ENCODE peak calls at places on chromosomes 12 and 14, in six cellular contexts. O is CD8-positive, alpha-beta T cell; S is breast epithelium; B is gastrocnemius medialis; Q is GM23338; L is Peyer's patch. C is an unnamed sample. For H3K4me1, the result is how much of the 10 kb centered on the place peaks cover.

GRCh38 chr12:115223322-115223721 is 539.3 kb upstream of the TBX3 start:
- DNase-seq in L (no peak), B (no peak), S (no peak), Q (no peak), O (no peak), C (peak)

GRCh38 chr12:120999191-121000120 is 16.8 kb downstream of the C12orf43 start:
- DNase-seq in B (no peak), S (no peak), O (no peak), L (no peak), Q (peak), C (no peak)

GRCh38 chr14:102262894-102263462 is 42.0 kb downstream of the MOK start:
- DNase-seq in B (no peak), Q (peak), L (no peak), O (no peak), S (no peak), C (peak)

GRCh38 chr14:49767473-49768300 is at the start of gene KLHDC2:
- DNase-seq in Q (peak), B (peak), L (peak), S (peak), O (peak), C (peak)

GRCh38 chr14:73888460-73888725 is 1.7 kb downstream of the ZNF410 start:
- DNase-seq in Q (no peak), L (no peak), O (no peak), B (no peak), S (no peak), C (peak)

GRCh38 chr12:118357327-118358007 is 15.2 kb downstream of the TAOK3 start:
- DNase-seq in L (no peak), O (peak), S (no peak), Q (no peak), B (peak), C (peak)

GRCh38 chr14:99531221-99532096 is 50.2 kb downstream of the CCNK start:
- DNase-seq in L (no peak), Q (peak), S (no peak), O (no peak), B (no peak), C (no peak)

GRCh38 chr14:91685600-91685999 is 46.3 kb downstream of the CATSPERB start:
- DNase-seq in L (no peak), B (no peak), O (no peak), S (no peak), Q (peak), C (no peak)

GRCh38 chr12:57151741-57152407 is 4.5 kb upstream of the LRP1-AS start:
- DNase-seq in S (no peak), L (no peak), O (no peak), B (no peak), Q (no peak), C (peak)

GRCh38 chr14:106129274-106129673 is 602.9 kb downstream of the TMEM121 start:
- DNase-seq in S (no peak), O (peak), B (no peak), L (no peak), Q (no peak), C (no peak)

GRCh38 chr12:4483885-4484823 is 38.5 kb upstream of the FGF6 start:
- DNase-seq in L (no peak), Q (no peak), B (no peak), O (no peak), S (no peak), C (peak)

GRCh38 chr12:46470039-46470627 is 97.6 kb upstream of the SLC38A2 start:
- DNase-seq in B (no peak), O (no peak), L (no peak), S (no peak), Q (no peak), C (no peak)

GRCh38 chr14:66056926-66057552 is 429.1 kb upstream of the CCDC196 start:
- DNase-seq in B (no peak), Q (no peak), S (no peak), O (no peak), L (no peak), C (no peak)

GRCh38 chr12:14280921-14281320 is 84.6 kb upstream of the ATF7IP start:
- DNase-seq in O (no peak), L (no peak), Q (no peak), B (no peak), S (no peak), C (no peak)

GRCh38 chr12:52660934-52661333 is 8.9 kb upstream of the KRT2 start:
- DNase-seq in S (no peak), B (no peak), L (no peak), O (no peak), Q (no peak), C (no peak)

GRCh38 chr14:60266021-60266937 is 17.3 kb downstream of the PPM1A start:
- DNase-seq in O (no peak), L (no peak), S (no peak), B (no peak), Q (peak), C (peak)

GRCh38 chr12:110750784-110751461 is 8.2 kb upstream of the PPP1CC start:
- DNase-seq in B (peak), S (no peak), L (no peak), Q (no peak), O (no peak), C (no peak)

GRCh38 chr12:100141998-100142850 is 450 bp downstream of the BLTP3B start:
- DNase-seq in S (peak), O (peak), Q (peak), B (peak), L (peak), C (peak)

GRCh38 chr14:95222870-95223398 is 65.6 kb upstream of the DICER1 start:
- DNase-seq in S (no peak), O (no peak), B (no peak), Q (no peak), L (no peak), C (no peak)

GRCh38 chr12:79203103-79203502 is 338.5 kb downstream of the SYT1 start:
- DNase-seq in B (no peak), Q (no peak), O (no peak), L (no peak), S (no peak), C (no peak)

GRCh38 chr14:49977126-49977841 is 84.4 kb downstream of the ARF6 start:
- DNase-seq in L (no peak), B (no peak), S (no peak), Q (no peak), O (no peak), C (no peak)

GRCh38 chr14:93720981-93721483 is 67.3 kb downstream of the PRIMA1 start:
- DNase-seq in S (no peak), Q (no peak), B (no peak), L (no peak), O (no peak), C (no peak)

GRCh38 chr14:57008534-57008933 is 198.3 kb upstream of the OTX2 start:
- DNase-seq in O (no peak), S (no peak), B (no peak), Q (peak), L (no peak), C (no peak)

GRCh38 chr14:51849095-51849494 is 11.3 kb upstream of the GNG2 start:
- DNase-seq in B (no peak), Q (no peak), O (no peak), S (no peak), L (no peak), C (peak)

GRCh38 chr14:61460853-61461611 is 139.7 kb downstream of the PRKCH start:
- DNase-seq in O (no peak), B (no peak), L (no peak), Q (no peak), S (no peak), C (peak)

GRCh38 chr12:21607701-21608100 is 3.1 kb upstream of the GYS2 start:
- DNase-seq in B (no peak), L (no peak), O (no peak), Q (peak), S (no peak), C (peak)

GRCh38 chr12:90922068-90922743 is 32.8 kb downstream of the CCER1 start:
- DNase-seq in Q (no peak), O (no peak), S (no peak), B (no peak), L (no peak), C (peak)

GRCh38 chr12:14514946-14515345 is 52.7 kb downstream of the PLBD1 start:
- DNase-seq in S (no peak), Q (no peak), L (no peak), B (no peak), O (no peak), C (no peak)

GRCh38 chr12:58202933-58203713 is 261.8 kb downstream of the ATP23 start:
- DNase-seq in S (no peak), L (no peak), Q (no peak), B (no peak), O (no peak), C (no peak)

GRCh38 chr14:31172084-31172483 is 35.5 kb downstream of the HECTD1 start:
- DNase-seq in Q (no peak), B (no peak), O (no peak), S (no peak), L (no peak), C (peak)

GRCh38 chr12:30797689-30798088 is 42.9 kb upstream of the CAPRIN2 start:
- DNase-seq in Q (no peak), O (no peak), B (no peak), S (no peak), L (no peak), C (no peak)

GRCh38 chr14:37697489-37698121 is 102.2 kb downstream of the TTC6 start:
- DNase-seq in S (no peak), B (no peak), O (no peak), L (no peak), Q (no peak), C (peak)

GRCh38 chr14:70186826-70187483 is 1.8 kb downstream of the SLC8A3 start:
- DNase-seq in Q (peak), L (no peak), O (no peak), S (no peak), B (peak), C (no peak)

GRCh38 chr12:94165670-94166069 is 17.3 kb downstream of the PLXNC1 start:
- DNase-seq in O (no peak), Q (no peak), B (no peak), S (no peak), L (no peak), C (no peak)

GRCh38 chr12:116442981-116443380 is 116.2 kb upstream of the MAP1LC3B2 start:
- DNase-seq in S (no peak), Q (no peak), L (no peak), O (no peak), B (no peak), C (no peak)

GRCh38 chr12:116444590-116444943 is 114.6 kb upstream of the MAP1LC3B2 start:
- DNase-seq in B (no peak), Q (no peak), S (no peak), O (no peak), L (no peak), C (no peak)

GRCh38 chr12:116441292-116441691 is 117.9 kb upstream of the MAP1LC3B2 start:
- DNase-seq in S (no peak), O (no peak), B (no peak), L (no peak), Q (no peak), C (no peak)

GRCh38 chr12:116443706-116444589 is 115.2 kb upstream of the MAP1LC3B2 start:
- DNase-seq in B (no peak), O (no peak), Q (no peak), S (no peak), L (no peak), C (no peak)

GRCh38 chr12:116442304-116442703 is 116.9 kb upstream of the MAP1LC3B2 start:
- DNase-seq in Q (no peak), L (no peak), S (no peak), O (no peak), B (no peak), C (no peak)
- H3K4me1 ChIP-seq in Q (under half), L (under half), S (under half), O (under half), B (under half), C (under half)

GRCh38 chr12:6828671-6829531 is 694 bp downstream of the P3H3 start:
- DNase-seq in S (no peak), L (peak), Q (peak), O (peak), B (no peak), C (no peak)

GRCh38 chr12:6827982-6828670 is at the start of gene P3H3:
- DNase-seq in L (peak), O (no peak), S (no peak), Q (peak), B (no peak), C (no peak)

GRCh38 chr12:6826125-6826733 is 2.0 kb upstream of the P3H3 start:
- DNase-seq in L (no peak), O (no peak), Q (no peak), B (no peak), S (no peak), C (no peak)

GRCh38 chr12:6826734-6827436 is 1.3 kb upstream of the P3H3 start:
- DNase-seq in L (no peak), O (no peak), B (no peak), S (no peak), Q (no peak), C (no peak)

GRCh38 chr12:6827437-6827894 is 741 bp upstream of the P3H3 start:
- DNase-seq in B (peak), S (peak), O (peak), L (peak), Q (peak), C (peak)
- H3K4me3 ChIP-seq in B (no peak), S (peak), O (no peak), L (no peak), Q (peak), C (no peak)

GRCh38 chr12:50275545-50275944 is 7.8 kb downstream of the LIMA1 start:
- DNase-seq in Q (no peak), L (peak), O (no peak), B (no peak), S (no peak), C (no peak)
- H3K4me1 ChIP-seq in Q (under half), L (half or more), O (under half), B (under half), S (under half), C (under half)

GRCh38 chr12:24537241-24537860 is 411.6 kb downstream of the BCAT1 start:
- DNase-seq in S (no peak), Q (no peak), B (no peak), L (no peak), O (no peak), C (no peak)
- H3K4me3 ChIP-seq in S (no peak), Q (no peak), B (peak), L (no peak), O (no peak), C (no peak)

DNA sequence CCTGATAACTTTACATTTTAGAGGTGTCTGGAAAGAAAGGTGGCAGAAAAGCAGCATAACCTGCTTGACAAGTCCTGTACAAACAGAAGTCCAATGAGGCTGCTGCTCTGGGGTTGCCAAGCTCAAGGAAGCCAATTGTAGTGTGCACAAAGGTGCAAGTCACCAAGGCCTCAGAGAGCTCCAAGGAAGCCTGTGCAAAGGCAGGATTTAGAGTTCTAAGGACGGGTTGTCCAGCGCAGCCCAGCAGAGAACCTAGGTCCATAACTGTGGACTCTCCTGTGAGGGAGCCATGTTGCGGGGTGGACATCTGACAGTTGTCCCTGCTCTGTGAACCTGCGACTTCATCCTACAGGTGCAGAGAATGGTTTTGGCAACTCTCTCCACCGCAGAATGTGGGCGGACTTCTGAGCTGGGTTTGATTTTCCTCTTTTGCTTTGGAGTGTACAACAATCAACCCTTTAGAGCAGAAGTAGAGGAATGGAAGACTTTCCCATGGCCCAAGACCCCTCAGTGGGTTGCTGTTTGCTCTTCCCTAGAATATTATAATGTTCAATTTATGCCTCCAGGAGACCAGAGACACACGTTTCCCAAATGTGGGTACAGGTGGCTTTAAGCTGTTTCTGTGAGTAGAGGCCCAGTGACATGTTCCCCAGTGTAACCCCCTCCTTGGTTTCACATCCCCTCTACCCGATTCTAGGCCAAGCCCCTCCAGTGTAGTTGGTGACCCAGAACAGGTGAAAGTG is 81.0 kb downstream of the ETV6 start:
- DNase-seq in B (no peak), L (peak), Q (peak), S (peak), O (no peak), C (peak)
- H3K4me1 ChIP-seq in B (under half), L (half or more), Q (under half), S (under half), O (under half), C (under half)

GRCh38 chr12:89710873-89711179 is 2.2 kb upstream of the ATP2B1 start:
- DNase-seq in S (no peak), Q (no peak), B (no peak), L (no peak), O (no peak), C (peak)
- H3K4me3 ChIP-seq in S (peak), Q (peak), B (peak), L (no peak), O (no peak), C (peak)

DNA sequence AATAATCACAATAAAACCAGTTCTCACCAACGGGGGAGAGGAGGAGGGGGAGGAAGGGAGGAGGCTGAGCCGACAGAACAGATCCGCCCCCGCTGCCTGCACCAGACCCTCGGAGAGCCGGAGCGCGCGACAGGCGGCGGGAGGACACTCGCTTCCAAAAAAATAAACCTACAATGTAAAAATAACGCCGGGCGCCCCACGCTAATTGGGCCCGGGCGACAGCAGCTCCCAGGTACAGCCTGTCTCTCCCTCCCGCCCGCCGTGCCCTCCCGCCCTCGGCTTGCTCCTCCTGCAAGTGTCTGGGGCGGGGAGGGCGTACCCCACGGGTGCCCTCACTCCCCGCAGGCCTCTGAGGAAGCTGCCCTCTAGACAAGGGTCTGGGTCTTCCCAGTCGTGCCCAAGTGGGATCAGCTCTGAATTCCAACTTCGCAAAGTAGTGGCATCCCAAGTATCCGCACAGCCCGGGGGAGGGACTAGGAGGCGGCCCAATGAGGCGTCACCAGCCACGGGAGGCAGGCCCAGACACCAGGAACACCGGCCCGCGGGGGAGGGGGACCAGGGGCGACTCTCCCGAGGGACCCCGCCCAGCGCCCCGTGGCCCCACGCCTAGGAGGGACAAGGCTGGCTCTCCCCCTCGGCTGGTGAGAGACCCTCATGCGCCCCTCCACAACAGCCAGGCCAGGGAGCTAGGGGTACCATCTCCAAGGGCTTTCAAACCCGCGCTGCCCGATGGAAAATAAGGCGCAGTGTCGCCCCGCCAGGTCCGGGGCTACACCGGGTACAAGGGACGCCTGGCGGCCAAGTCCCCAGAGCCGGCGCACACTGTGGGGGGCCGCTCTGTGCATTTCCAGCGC is 1.0 kb downstream of the NCOR2 start:
- DNase-seq in B (peak), Q (peak), L (peak), S (peak), O (peak), C (peak)
- H3K4me1 ChIP-seq in B (under half), Q (half or more), L (half or more), S (under half), O (under half), C (under half)

GRCh38 chr12:64669270-64669842 is 59.1 kb downstream of the RASSF3 start:
- DNase-seq in B (no peak), O (peak), Q (peak), S (no peak), L (peak), C (peak)
- H3K4me3 ChIP-seq in B (no peak), O (peak), Q (no peak), S (peak), L (peak), C (peak)

GRCh38 chr14:68681256-68681655 is 111.6 kb downstream of the ZFP36L1 start:
- DNase-seq in B (no peak), O (no peak), Q (no peak), S (no peak), L (no peak), C (no peak)
- H3K4me1 ChIP-seq in B (under half), O (half or more), Q (under half), S (under half), L (under half), C (under half)

GRCh38 chr14:54652890-54653201 is 85.9 kb downstream of the SAMD4A start:
- DNase-seq in B (no peak), Q (no peak), S (no peak), O (no peak), L (no peak), C (no peak)
- H3K4me3 ChIP-seq in B (peak), Q (no peak), S (peak), O (no peak), L (no peak), C (peak)